ENCODE peak calls at places on chromosome 6, in six cellular contexts. One of them, this sample, is unnamed.

GRCh38 chr6:7021306-7021705 is 86.5 kb upstream of the RREB1 start:
- DNase-seq in H1: no peak
- DNase-seq in GM23338: no peak
- DNase-seq in GM12878: no peak
- DNase-seq in K562: no peak
- DNase-seq in HepG2: no peak
- DNase-seq in this sample: no peak

GRCh38 chr6:149379977-149380376 is 20.1 kb upstream of the SUMO4 start:
- DNase-seq in H1: no peak
- DNase-seq in GM23338: no peak
- DNase-seq in GM12878: no peak
- DNase-seq in K562: no peak
- DNase-seq in HepG2: no peak
- DNase-seq in this sample: no peak

GRCh38 chr6:106056060-106056737 is 29.9 kb upstream of the PRDM1 start:
- DNase-seq in H1: no peak
- DNase-seq in GM23338: peak; percentile 37
- DNase-seq in GM12878: no peak
- DNase-seq in K562: no peak
- DNase-seq in HepG2: no peak
- DNase-seq in this sample: peak; percentile 24

GRCh38 chr6:106161475-106161874 is 75.3 kb downstream of the PRDM1 start:
- DNase-seq in H1: no peak
- DNase-seq in GM23338: no peak
- DNase-seq in GM12878: no peak
- DNase-seq in K562: no peak
- DNase-seq in HepG2: no peak
- DNase-seq in this sample: no peak

GRCh38 chr6:8589941-8590676 is 154.8 kb upstream of the SLC35B3 start:
- DNase-seq in H1: no peak
- DNase-seq in GM23338: peak; percentile 73
- DNase-seq in GM12878: no peak
- DNase-seq in K562: no peak
- DNase-seq in HepG2: no peak
- DNase-seq in this sample: peak; percentile 47

GRCh38 chr6:138821519-138821918 is 25.6 kb downstream of the ECT2L start:
- DNase-seq in H1: no peak
- DNase-seq in GM23338: no peak
- DNase-seq in GM12878: no peak
- DNase-seq in K562: no peak
- DNase-seq in HepG2: no peak
- DNase-seq in this sample: no peak

GRCh38 chr6:35470663-35471120 is 2.5 kb downstream of the RPL10A start:
- DNase-seq in H1: no peak
- DNase-seq in GM23338: no peak
- DNase-seq in GM12878: no peak
- DNase-seq in K562: no peak
- DNase-seq in HepG2: no peak
- DNase-seq in this sample: no peak

GRCh38 chr6:97656706-97657350 is 373.8 kb upstream of the MMS22L start:
- DNase-seq in H1: no peak
- DNase-seq in GM23338: no peak
- DNase-seq in GM12878: no peak
- DNase-seq in K562: no peak
- DNase-seq in HepG2: no peak
- DNase-seq in this sample: no peak

GRCh38 chr6:44630125-44631028 is 242.9 kb downstream of the CDC5L start:
- DNase-seq in H1: no peak
- DNase-seq in GM23338: peak; percentile 86
- DNase-seq in GM12878: no peak
- DNase-seq in K562: peak; percentile 81
- DNase-seq in HepG2: peak; percentile 30
- DNase-seq in this sample: peak; percentile 78

GRCh38 chr6:45618259-45618658 is 240.5 kb upstream of the SUPT3H start:
- DNase-seq in H1: no peak
- DNase-seq in GM23338: no peak
- DNase-seq in GM12878: no peak
- DNase-seq in K562: no peak
- DNase-seq in HepG2: no peak
- DNase-seq in this sample: no peak

GRCh38 chr6:11009353-11009752 is 34.8 kb downstream of the ELOVL2 start:
- DNase-seq in H1: no peak
- DNase-seq in GM23338: peak; percentile 64
- DNase-seq in GM12878: no peak
- DNase-seq in K562: no peak
- DNase-seq in HepG2: peak; percentile 65
- DNase-seq in this sample: no peak

GRCh38 chr6:160419488-160419887 is 71.3 kb downstream of the SLC22A3 start:
- DNase-seq in H1: no peak
- DNase-seq in GM23338: no peak
- DNase-seq in GM12878: no peak
- DNase-seq in K562: no peak
- DNase-seq in HepG2: no peak
- DNase-seq in this sample: no peak

GRCh38 chr6:56510984-56511531 is 131.6 kb downstream of the DST start:
- DNase-seq in H1: no peak
- DNase-seq in GM23338: no peak
- DNase-seq in GM12878: no peak
- DNase-seq in K562: peak; percentile 46
- DNase-seq in HepG2: peak; percentile 78
- DNase-seq in this sample: no peak

GRCh38 chr6:166785131-166785530 is 158.1 kb upstream of the RPS6KA2 start:
- DNase-seq in H1: no peak
- DNase-seq in GM23338: no peak
- DNase-seq in GM12878: no peak
- DNase-seq in K562: no peak
- DNase-seq in HepG2: no peak
- DNase-seq in this sample: no peak

GRCh38 chr6:23537828-23538227 is 588.2 kb upstream of the NRSN1 start:
- DNase-seq in H1: no peak
- DNase-seq in GM23338: no peak
- DNase-seq in GM12878: no peak
- DNase-seq in K562: no peak
- DNase-seq in HepG2: no peak
- DNase-seq in this sample: no peak

GRCh38 chr6:155224031-155224451 is 39.8 kb upstream of the CLDN20 start:
- DNase-seq in H1: no peak
- DNase-seq in GM23338: no peak
- DNase-seq in GM12878: peak; percentile 81
- DNase-seq in K562: no peak
- DNase-seq in HepG2: peak; percentile 79
- DNase-seq in this sample: no peak

GRCh38 chr6:11460837-11461661 is 76.5 kb upstream of the TMEM170B start:
- DNase-seq in H1: no peak
- DNase-seq in GM23338: no peak
- DNase-seq in GM12878: peak; percentile 84
- DNase-seq in K562: no peak
- DNase-seq in HepG2: no peak
- DNase-seq in this sample: no peak

GRCh38 chr6:140043762-140044378 is 669.4 kb upstream of the CITED2 start:
- DNase-seq in H1: no peak
- DNase-seq in GM23338: no peak
- DNase-seq in GM12878: no peak
- DNase-seq in K562: no peak
- DNase-seq in HepG2: no peak
- DNase-seq in this sample: no peak

GRCh38 chr6:152478377-152479010 is 158.7 kb downstream of the SYNE1 start:
- DNase-seq in H1: no peak
- DNase-seq in GM23338: no peak
- DNase-seq in GM12878: no peak
- DNase-seq in K562: no peak
- DNase-seq in HepG2: no peak
- DNase-seq in this sample: no peak

GRCh38 chr6:35948725-35949124 is 27.8 kb upstream of the SRPK1 start:
- DNase-seq in H1: no peak
- DNase-seq in GM23338: peak; percentile 75
- DNase-seq in GM12878: no peak
- DNase-seq in K562: no peak
- DNase-seq in HepG2: peak; percentile 38
- DNase-seq in this sample: peak; percentile 49

GRCh38 chr6:140025171-140025570 is 650.7 kb upstream of the CITED2 start:
- DNase-seq in H1: no peak
- DNase-seq in GM23338: no peak
- DNase-seq in GM12878: no peak
- DNase-seq in K562: no peak
- DNase-seq in HepG2: no peak
- DNase-seq in this sample: no peak

GRCh38 chr6:159092631-159093030 is 47.8 kb upstream of the TAGAP start:
- DNase-seq in H1: no peak
- DNase-seq in GM23338: no peak
- DNase-seq in GM12878: no peak
- DNase-seq in K562: no peak
- DNase-seq in HepG2: no peak
- DNase-seq in this sample: no peak

GRCh38 chr6:125307150-125307838 is 5.5 kb upstream of the HDDC2 start:
- DNase-seq in H1: no peak
- DNase-seq in GM23338: no peak
- DNase-seq in GM12878: no peak
- DNase-seq in K562: peak; percentile 85
- DNase-seq in HepG2: peak; percentile 33
- DNase-seq in this sample: no peak

GRCh38 chr6:81148726-81149125 is 603.8 kb downstream of the TENT5A start:
- DNase-seq in H1: no peak
- DNase-seq in GM23338: no peak
- DNase-seq in GM12878: no peak
- DNase-seq in K562: no peak
- DNase-seq in HepG2: no peak
- DNase-seq in this sample: no peak

GRCh38 chr6:52509281-52510212 is 67.3 kb downstream of the TRAM2 start:
- DNase-seq in H1: no peak
- DNase-seq in GM23338: no peak
- DNase-seq in GM12878: no peak
- DNase-seq in K562: no peak
- DNase-seq in HepG2: no peak
- DNase-seq in this sample: no peak

GRCh38 chr6:155646443-155646842 is 190.8 kb upstream of the NOX3 start:
- DNase-seq in H1: no peak
- DNase-seq in GM23338: no peak
- DNase-seq in GM12878: no peak
- DNase-seq in K562: peak; percentile 44
- DNase-seq in HepG2: no peak
- DNase-seq in this sample: no peak

GRCh38 chr6:135281227-135281626 is 100.1 kb downstream of the MYB start:
- DNase-seq in H1: no peak
- DNase-seq in GM23338: no peak
- DNase-seq in GM12878: no peak
- DNase-seq in K562: no peak
- DNase-seq in HepG2: no peak
- DNase-seq in this sample: no peak

GRCh38 chr6:41600499-41601247 is 37.6 kb upstream of the MDFI start:
- DNase-seq in H1: no peak
- DNase-seq in GM23338: no peak
- DNase-seq in GM12878: no peak
- DNase-seq in K562: no peak
- DNase-seq in HepG2: no peak
- DNase-seq in this sample: no peak

GRCh38 chr6:144390202-144390601 is 105.1 kb downstream of the UTRN start:
- DNase-seq in H1: no peak
- DNase-seq in GM23338: no peak
- DNase-seq in GM12878: no peak
- DNase-seq in K562: no peak
- DNase-seq in HepG2: no peak
- DNase-seq in this sample: no peak

GRCh38 chr6:129890164-129890563 is 29.0 kb upstream of the TMEM244 start:
- DNase-seq in H1: no peak
- DNase-seq in GM23338: no peak
- DNase-seq in GM12878: no peak
- DNase-seq in K562: no peak
- DNase-seq in HepG2: no peak
- DNase-seq in this sample: no peak

GRCh38 chr6:20403766-20404640 is 2.3 kb downstream of the E2F3 start:
- DNase-seq in H1: no peak
- DNase-seq in GM23338: peak; percentile 69
- DNase-seq in GM12878: no peak
- DNase-seq in K562: peak; percentile 81
- DNase-seq in HepG2: peak; percentile 52
- DNase-seq in this sample: no peak
- TF ChIP-seq CREB1 in H1: no peak
- TF ChIP-seq CREB1 in GM23338: no peak
- TF ChIP-seq CREB1 in GM12878: no peak
- TF ChIP-seq CREB1 in K562: no peak
- TF ChIP-seq CREB1 in HepG2: no peak
- TF ChIP-seq CREB1 in this sample: no peak

GRCh38 chr6:50271266-50271665 is 221.5 kb upstream of the DEFB112 start:
- DNase-seq in H1: no peak
- DNase-seq in GM23338: no peak
- DNase-seq in GM12878: no peak
- DNase-seq in K562: no peak
- DNase-seq in HepG2: no peak
- DNase-seq in this sample: no peak
- TF ChIP-seq CREB1 in H1: no peak
- TF ChIP-seq CREB1 in GM23338: no peak
- TF ChIP-seq CREB1 in GM12878: no peak
- TF ChIP-seq CREB1 in K562: no peak
- TF ChIP-seq CREB1 in HepG2: no peak
- TF ChIP-seq CREB1 in this sample: no peak

GRCh38 chr6:85679445-85680123 is 36.9 kb upstream of the SYNCRIP start:
- DNase-seq in H1: no peak
- DNase-seq in GM23338: no peak
- DNase-seq in GM12878: no peak
- DNase-seq in K562: no peak
- DNase-seq in HepG2: no peak
- DNase-seq in this sample: no peak
- TF ChIP-seq CREB1 in H1: no peak
- TF ChIP-seq CREB1 in GM23338: no peak
- TF ChIP-seq CREB1 in GM12878: no peak
- TF ChIP-seq CREB1 in K562: no peak
- TF ChIP-seq CREB1 in HepG2: no peak
- TF ChIP-seq CREB1 in this sample: no peak

DNA sequence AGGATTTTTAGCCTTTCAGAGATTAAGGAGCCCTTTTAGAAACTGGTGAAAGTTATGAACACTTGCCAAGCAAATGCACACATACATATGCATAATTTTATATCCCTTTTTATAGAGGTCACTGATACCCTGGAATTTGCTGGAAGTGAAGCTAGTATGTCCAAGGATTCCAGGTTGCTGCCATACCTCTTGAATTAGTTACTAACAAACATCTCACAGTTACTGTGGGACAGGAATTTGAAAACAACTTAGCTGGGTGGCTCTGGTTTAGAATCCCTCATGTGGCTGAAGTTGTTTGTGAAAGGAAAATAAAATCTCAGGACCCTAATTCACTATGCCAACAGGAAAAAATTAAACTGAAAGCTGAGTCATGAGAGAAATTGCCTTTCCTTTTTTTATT is 75.8 kb downstream of the UBE3D start:
- DNase-seq in H1: no peak
- DNase-seq in GM23338: no peak
- DNase-seq in GM12878: no peak
- DNase-seq in K562: no peak
- DNase-seq in HepG2: no peak
- DNase-seq in this sample: no peak
- TF ChIP-seq CREB1 in H1: no peak
- TF ChIP-seq CREB1 in GM23338: no peak
- TF ChIP-seq CREB1 in GM12878: no peak
- TF ChIP-seq CREB1 in K562: no peak
- TF ChIP-seq CREB1 in HepG2: no peak
- TF ChIP-seq CREB1 in this sample: no peak

This sample was measured in WTC11.